ENCODE peak calls at places on chromosomes 16 and 17, in five cellular contexts. K, G, C, X and N are unnamed samples.

GRCh38 chr16:75087040-75087979 is 29.3 kb downstream of the LDHD start:
- DNase-seq in K (no peak), G (no peak), X (no peak), C (no peak), N (no peak)

GRCh38 chr17:15965510-15965909 is 20.6 kb downstream of the ADORA2B start:
- DNase-seq in G (no peak), C (no peak), X (no peak), K (no peak), N (no peak)

GRCh38 chr17:42287305-42288077 is 807 bp upstream of the STAT5A start:
- DNase-seq in X (no peak), K (no peak), C (no peak), G (peak), N (peak)

GRCh38 chr17:41494524-41494923 is 4.8 kb upstream of the KRT36 start:
- DNase-seq in C (no peak), X (no peak), G (no peak), K (peak), N (no peak)

GRCh38 chr17:75509528-75510258 is 5.6 kb downstream of the CASKIN2 start:
- DNase-seq in C (no peak), K (no peak), G (no peak), X (no peak), N (no peak)

GRCh38 chr16:72926671-72927070 is 121.3 kb downstream of the ZFHX3 start:
- DNase-seq in K (no peak), X (no peak), G (no peak), C (no peak), N (no peak)

GRCh38 chr17:76136276-76137025 is 4.6 kb downstream of the FOXJ1 start:
- DNase-seq in X (no peak), K (no peak), G (peak), C (no peak), N (no peak)

GRCh38 chr17:83000738-83001137 is 78.7 kb upstream of the METRNL start:
- DNase-seq in G (no peak), K (no peak), X (no peak), C (no peak), N (no peak)

GRCh38 chr17:10698116-10698818 is 873 bp downstream of the ADPRM start:
- DNase-seq in X (no peak), C (no peak), G (peak), K (peak), N (no peak)

GRCh38 chr17:17141860-17142552 is 64.1 kb downstream of the PLD6 start:
- DNase-seq in G (peak), C (peak), K (no peak), X (no peak), N (no peak)

GRCh38 chr17:58276423-58276822 is 4.3 kb downstream of the MPO start:
- DNase-seq in X (no peak), G (peak), K (no peak), C (no peak), N (no peak)

GRCh38 chr16:13672196-13672595 is 247.8 kb upstream of the ERCC4 start:
- DNase-seq in K (no peak), X (no peak), G (no peak), C (no peak), N (no peak)

GRCh38 chr17:6752068-6752909 is 3.6 kb upstream of the XAF1 start:
- DNase-seq in G (peak), C (no peak), X (peak), K (peak), N (no peak)

GRCh38 chr17:68355093-68355492 is 63.8 kb downstream of the ARSG start:
- DNase-seq in K (no peak), G (peak), X (no peak), C (no peak), N (no peak)

GRCh38 chr17:64109400-64109799 is 20.5 kb downstream of the ERN1 start:
- DNase-seq in X (no peak), G (no peak), K (no peak), C (no peak), N (no peak)

GRCh38 chr16:89257281-89257731 is 39.8 kb downstream of the ZNF778 start:
- DNase-seq in X (no peak), G (peak), C (no peak), K (no peak), N (no peak)

GRCh38 chr16:75000481-75001081 is 1.8 kb downstream of the ZNRF1 start:
- DNase-seq in C (peak), X (no peak), G (peak), K (peak), N (no peak)

GRCh38 chr16:1787322-1788094 is 4.7 kb downstream of the NUBP2 start:
- DNase-seq in X (no peak), K (no peak), C (peak), G (peak), N (no peak)

GRCh38 chr17:55063857-55064485 is 95.4 kb downstream of the STXBP4 start:
- DNase-seq in X (no peak), G (no peak), K (no peak), C (no peak), N (no peak)

GRCh38 chr17:72466199-72466598 is 345.4 kb downstream of the SOX9 start:
- DNase-seq in C (no peak), G (no peak), X (no peak), K (peak), N (no peak)

GRCh38 chr17:46770818-46771600 is 47.5 kb downstream of the WNT3 start:
- DNase-seq in X (no peak), G (peak), K (peak), C (peak), N (peak)

GRCh38 chr16:85554791-85555548 is 58.2 kb upstream of the GSE1 start:
- DNase-seq in X (peak), G (peak), C (peak), K (peak), N (peak)

GRCh38 chr17:62941358-62941991 is 24.6 kb upstream of the TANC2 start:
- DNase-seq in K (no peak), C (no peak), G (no peak), X (no peak), N (no peak)

GRCh38 chr16:86166414-86166813 is 267.5 kb downstream of the IRF8 start:
- DNase-seq in G (no peak), K (no peak), C (no peak), X (no peak), N (no peak)

GRCh38 chr16:82882249-82882648 is 255.5 kb downstream of the CDH13 start:
- DNase-seq in X (peak), C (no peak), K (no peak), G (no peak), N (no peak)

GRCh38 chr17:59505610-59506276 is 59.7 kb upstream of the DHX40 start:
- DNase-seq in X (no peak), C (no peak), G (no peak), K (peak), N (no peak)

GRCh38 chr17:77801545-77802332 is 156.8 kb upstream of the TNRC6C start:
- DNase-seq in X (no peak), C (no peak), G (no peak), K (no peak), N (no peak)

GRCh38 chr16:57083469-57083868 is 8.9 kb upstream of the CPNE2 start:
- DNase-seq in C (no peak), X (no peak), G (peak), K (no peak), N (no peak)

GRCh38 chr16:27759947-27760844 is 210.3 kb downstream of the KATNIP start:
- DNase-seq in G (peak), C (no peak), X (no peak), K (no peak), N (no peak)

GRCh38 chr17:72492941-72493340 is 372.1 kb downstream of the SOX9 start:
- DNase-seq in C (no peak), X (no peak), G (no peak), K (no peak), N (no peak)

GRCh38 chr17:4440690-4441686 is 7.2 kb downstream of the SPNS3 start:
- DNase-seq in G (no peak), K (no peak), C (no peak), X (no peak), N (no peak)

GRCh38 chr17:46809110-46809571 is 9.4 kb downstream of the WNT3 start:
- DNase-seq in X (no peak), K (no peak), C (no peak), G (peak), N (no peak)

GRCh38 chr16:88589441-88589840 is 19.2 kb downstream of the ZC3H18 start:
- DNase-seq in G (no peak), X (no peak), K (no peak), C (no peak), N (no peak)

GRCh38 chr16:3485821-3486505 is 9.3 kb downstream of the C16orf90 start:
- DNase-seq in C (no peak), G (peak), K (no peak), X (no peak), N (no peak)

GRCh38 chr17:72421128-72422092 is 300.6 kb downstream of the SOX9 start:
- DNase-seq in G (peak), X (no peak), C (no peak), K (peak), N (peak)

GRCh38 chr16:27332105-27332504 is 18.3 kb downstream of the IL4R start:
- DNase-seq in C (no peak), X (no peak), G (no peak), K (no peak), N (no peak)

GRCh38 chr17:16938496-16939270 is 33.2 kb downstream of the TNFRSF13B start:
- DNase-seq in G (peak), X (no peak), K (no peak), C (no peak), N (no peak)

GRCh38 chr16:3259097-3259496 is 2.7 kb upstream of the MEFV start:
- DNase-seq in X (no peak), C (no peak), G (peak), K (no peak), N (no peak)

DNA sequence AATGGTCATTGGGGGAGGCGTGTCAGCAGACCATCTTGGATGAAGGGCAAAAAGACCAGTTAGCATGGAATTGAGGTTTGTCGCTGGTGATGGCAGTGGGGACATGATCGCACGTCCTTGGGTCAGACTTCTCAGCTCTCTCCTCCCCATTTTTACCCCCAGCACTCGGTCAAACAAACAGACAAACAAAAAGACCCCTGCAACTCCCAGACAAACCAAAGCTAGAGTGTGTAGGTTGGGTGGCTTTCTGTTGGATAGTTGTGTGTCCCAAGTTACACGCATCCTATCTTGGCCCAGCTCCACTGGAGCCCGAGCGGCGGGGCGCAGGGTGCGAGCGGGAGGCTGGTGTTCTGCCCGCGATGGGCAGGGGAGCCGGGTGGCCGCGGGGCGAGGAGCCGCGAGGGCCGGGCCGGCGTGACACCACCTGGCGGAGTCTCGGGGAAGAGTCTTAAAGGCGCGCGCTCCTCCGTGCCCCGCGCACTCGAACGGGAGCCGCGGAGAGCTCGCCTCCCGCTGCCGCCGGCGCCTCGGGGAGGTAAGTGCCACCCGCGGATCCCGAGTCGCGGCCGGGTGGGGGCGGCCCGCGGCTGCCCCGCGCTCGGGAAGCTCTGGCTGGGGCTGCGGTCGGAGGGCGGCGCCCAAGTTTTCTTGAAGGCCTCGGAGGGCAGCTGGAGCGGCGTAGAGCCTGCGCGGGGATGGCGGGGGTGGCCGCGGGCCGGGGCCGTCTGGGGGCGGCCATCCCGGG is 18.5 kb upstream of the NTN1 start:
- DNase-seq in K (no peak), G (peak), C (peak), X (no peak), N (peak)
- TF ChIP-seq CTCF in K (no peak), G (no peak), C (peak), X (peak), N (no peak)

DNA sequence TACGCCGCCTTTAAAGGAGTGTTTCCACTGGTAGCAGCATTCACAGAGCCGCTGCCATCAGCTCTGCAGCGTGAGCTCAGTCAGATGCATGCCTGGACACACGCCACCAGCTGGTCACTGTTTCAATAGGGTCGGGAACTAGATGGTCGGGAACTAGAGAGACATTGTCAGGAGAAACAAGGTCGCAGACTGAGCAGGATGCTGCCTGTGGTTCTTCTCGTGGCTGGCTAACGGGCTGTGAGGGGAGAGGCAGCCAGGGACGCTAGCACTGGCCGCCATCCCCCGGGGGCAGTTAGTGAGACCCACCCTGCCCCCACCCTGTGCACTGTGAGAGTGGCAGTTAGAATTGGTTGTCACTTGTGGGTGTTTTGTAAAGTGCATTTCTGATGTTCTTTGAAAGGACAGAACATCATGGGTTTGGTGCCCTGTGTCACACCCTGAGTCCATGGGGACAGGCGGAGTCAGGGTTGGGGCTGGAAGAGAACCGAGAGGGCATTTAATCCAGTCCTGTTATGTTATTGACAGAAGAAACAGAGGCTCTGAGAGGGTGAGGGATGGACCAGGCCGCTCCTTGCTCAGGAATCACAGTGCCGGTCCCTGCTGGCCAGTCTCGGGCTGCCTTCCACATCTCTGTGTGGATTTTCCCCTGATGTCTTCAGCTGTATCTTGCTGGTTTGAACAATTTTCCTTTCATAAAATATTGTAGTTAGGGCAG is 86.4 kb downstream of the SPECC1 start:
- DNase-seq in K (peak), C (peak), G (peak), X (peak), N (no peak)
- TF ChIP-seq CTCF in K (no peak), C (peak), G (peak), X (peak), N (no peak)

DNA sequence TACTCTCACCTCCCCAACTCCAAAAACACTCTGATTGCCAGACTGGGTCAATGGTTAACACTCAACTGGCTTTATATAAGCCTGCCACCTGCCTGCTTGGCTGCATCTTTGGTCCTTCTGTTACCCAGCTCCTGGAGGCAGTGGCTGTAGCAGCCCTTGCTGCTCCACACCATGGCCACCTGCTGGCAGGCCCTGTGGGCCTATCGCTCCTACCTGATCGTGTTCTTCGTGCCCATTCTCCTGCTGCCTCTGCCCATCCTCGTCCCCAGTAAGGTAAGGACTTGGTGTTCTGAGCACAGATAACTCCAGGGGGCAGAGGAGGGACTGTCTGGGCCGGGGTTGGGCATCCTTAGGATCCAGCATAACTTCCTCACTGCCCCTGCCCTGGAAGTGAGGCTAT is at the start of gene SLC13A2:
- DNase-seq in C (no peak), G (no peak), K (no peak), X (no peak), N (no peak)
- TF ChIP-seq CTCF in C (no peak), G (no peak), K (no peak), X (no peak), N (no peak)

GRCh38 chr17:1621273-1621954 is 7.2 kb downstream of the SLC43A2 start:
- DNase-seq in K (no peak), C (peak), X (no peak), G (peak), N (no peak)

GRCh38 chr17:1620486-1620885 is 8.1 kb downstream of the SLC43A2 start:
- DNase-seq in G (peak), C (no peak), X (no peak), K (no peak), N (no peak)

GRCh38 chr17:1623057-1623456 is 5.6 kb downstream of the SLC43A2 start:
- DNase-seq in C (no peak), G (peak), K (no peak), X (no peak), N (no peak)

GRCh38 chr17:1612400-1612799 is 16.2 kb downstream of the SLC43A2 start:
- DNase-seq in C (no peak), K (no peak), X (no peak), G (no peak), N (no peak)

GRCh38 chr17:1617620-1618174 is 10.9 kb downstream of the SLC43A2 start:
- DNase-seq in X (no peak), G (peak), C (no peak), K (peak), N (no peak)
- TF ChIP-seq CTCF in X (no peak), G (no peak), C (no peak), K (no peak), N (no peak)